ENCODE peak calls at places on chromosomes 12 and 14, in eight cellular contexts. A is H9; R is psoas muscle; T is tibial artery; D is CD4-positive, CD25-positive, alpha-beta regulatory T cell; U is adipocyte; C is BE2C; W is H1. J is an unnamed sample.

GRCh38 chr12:34403706-34404376 is 381.5 kb downstream of the ALG10 start:
- DNase-seq in A (peak; percentile 14), R (peak; percentile 3), T (peak; percentile 2), D (no peak), U (no peak), C (peak; percentile 4), W (no peak), J (no peak)

GRCh38 chr12:106917503-106917902 is 38.2 kb upstream of the TMEM263 start:
- DNase-seq in A (no peak), R (no peak), T (no peak), D (no peak), U (no peak), C (no peak), W (no peak), J (no peak)

GRCh38 chr12:53097564-53098353 is at the start of gene IGFBP6:
- DNase-seq in A (peak; percentile 73), R (peak; percentile 71), T (peak; percentile 81), D (peak; percentile 49), U (peak; percentile 86), C (peak; percentile 77), W (no peak), J (no peak)

GRCh38 chr12:56071648-56072047 is 8.3 kb upstream of the ERBB3 start:
- DNase-seq in A (no peak), R (no peak), T (no peak), D (no peak), U (peak; percentile 24), C (no peak), W (no peak), J (no peak)

GRCh38 chr14:99179506-99179905 is 92.5 kb downstream of the BCL11B start:
- DNase-seq in A (no peak), R (no peak), T (no peak), D (no peak), U (no peak), C (no peak), W (no peak), J (no peak)

GRCh38 chr14:38070213-38070612 is 137.5 kb upstream of the SSTR1 start:
- DNase-seq in A (no peak), R (no peak), T (no peak), D (no peak), U (no peak), C (no peak), W (no peak), J (no peak)

GRCh38 chr12:124390442-124391116 is 95.7 kb downstream of the RFLNA start:
- DNase-seq in A (no peak), R (peak; percentile 76), T (peak; percentile 78), D (no peak), U (peak; percentile 85), C (no peak), W (no peak), J (no peak)

GRCh38 chr12:88313554-88313953 is 171.4 kb downstream of the TMTC3 start:
- DNase-seq in A (no peak), R (no peak), T (no peak), D (no peak), U (no peak), C (no peak), W (no peak), J (no peak)

GRCh38 chr12:6563448-6564050 is 4.5 kb downstream of the NOP2 start:
- DNase-seq in A (peak; percentile 77), R (peak; percentile 58), T (peak; percentile 48), D (peak; percentile 58), U (peak; percentile 74), C (peak; percentile 77), W (no peak), J (no peak)

GRCh38 chr12:132887513-132888341 is at the start of gene CHFR:
- DNase-seq in A (peak; percentile 100), R (peak; percentile 97), T (peak; percentile 97), D (peak; percentile 94), U (peak; percentile 99), C (peak; percentile 97), W (peak; percentile 94), J (peak; percentile 55)

GRCh38 chr12:132888852-132889251 is 1.4 kb upstream of the CHFR start:
- DNase-seq in A (peak; percentile 90), R (no peak), T (no peak), D (no peak), U (no peak), C (no peak), W (no peak), J (no peak)

GRCh38 chr12:132881853-132882252 is 5.6 kb downstream of the CHFR start:
- DNase-seq in A (no peak), R (no peak), T (no peak), D (no peak), U (peak; percentile 29), C (no peak), W (no peak), J (no peak)

DNA sequence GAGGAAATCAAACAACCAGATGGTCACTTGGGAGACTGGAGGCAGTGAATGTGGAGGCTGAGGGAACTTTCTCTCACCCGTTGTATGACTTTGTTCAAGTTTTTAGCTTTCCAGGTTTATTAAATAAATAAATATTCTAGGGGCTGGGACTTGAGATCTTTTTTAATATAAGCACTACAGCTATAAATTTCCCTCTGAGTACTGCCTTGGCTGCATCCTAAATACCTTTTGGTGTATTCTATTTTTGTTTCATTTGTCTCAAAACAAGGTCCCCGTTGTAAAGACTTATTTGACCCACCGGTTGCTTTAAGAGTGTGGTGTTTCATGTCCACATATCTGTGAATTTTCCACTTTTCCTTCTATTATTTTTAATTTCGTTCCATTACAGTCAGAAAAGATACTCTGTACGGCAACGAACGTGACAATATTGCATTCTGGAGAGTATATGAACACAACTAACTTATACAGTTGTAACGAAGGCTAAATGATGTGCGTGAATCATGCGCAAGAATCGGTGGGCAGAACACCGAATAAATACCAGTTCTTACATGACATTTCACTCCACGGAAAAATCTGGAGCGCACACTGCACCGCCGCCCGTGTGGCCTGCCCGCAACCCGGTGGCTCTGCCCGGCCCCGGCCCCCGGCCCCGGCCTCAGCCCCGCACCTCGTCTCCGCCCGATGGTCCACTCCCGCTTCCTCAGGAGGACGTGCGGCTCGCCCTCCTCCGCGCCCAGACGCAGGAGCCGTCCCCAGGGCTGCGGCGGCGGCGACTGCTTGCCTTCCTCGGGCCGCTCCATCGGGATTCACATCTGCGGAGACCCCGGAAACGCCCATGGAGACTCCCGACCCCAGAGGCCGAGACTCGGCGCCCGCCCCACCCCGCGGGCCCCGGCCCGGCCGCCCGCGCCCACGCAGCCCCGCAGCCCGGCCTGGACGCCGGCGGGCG is 602 bp downstream of the CHFR start:
- DNase-seq in A (no peak), R (peak; percentile 33), T (no peak), D (no peak), U (peak; percentile 60), C (no peak), W (no peak), J (no peak)
- H3K9me3 ChIP-seq in A (no peaks in the 10 kb centered on the region), R (peaks cover 7% of the 10 kb centered on the region), T (no peaks in the 10 kb centered on the region), D (peaks cover 3% of the 10 kb centered on the region), U (no peaks in the 10 kb centered on the region), C (no peaks in the 10 kb centered on the region), W (no peaks in the 10 kb centered on the region), J (peaks cover 6% of the 10 kb centered on the region)

GRCh38 chr12:94260017-94260416 is 111.6 kb downstream of the PLXNC1 start:
- DNase-seq in A (no peak), R (no peak), T (no peak), D (no peak), U (no peak), C (no peak), W (no peak), J (no peak)
- H3K4me1 ChIP-seq in A (peaks cover 18% of the 10 kb centered on the region), R (peaks cover 26% of the 10 kb centered on the region), T (no peaks in the 10 kb centered on the region), D (peaks cover 20% of the 10 kb centered on the region), U (peaks cover 13% of the 10 kb centered on the region), C (peaks cover 27% of the 10 kb centered on the region), W (peaks cover 20% of the 10 kb centered on the region), J (peaks cover 4% of the 10 kb centered on the region)

GRCh38 chr12:133080619-133081407 is at the start of gene ZNF140:
- DNase-seq in A (peak; percentile 99), R (peak; percentile 95), T (peak; percentile 95), D (peak; percentile 96), U (peak; percentile 98), C (peak; percentile 96), W (peak; percentile 94), J (peak; percentile 71)

GRCh38 chr12:133083345-133083744 is 2.6 kb downstream of the ZNF140 start:
- DNase-seq in A (no peak), R (no peak), T (no peak), D (no peak), U (no peak), C (no peak), W (no peak), J (no peak)

GRCh38 chr12:133080051-133080618 is 588 bp upstream of the ZNF140 start:
- DNase-seq in A (peak; percentile 100), R (peak; percentile 99), T (peak; percentile 98), D (peak; percentile 97), U (peak; percentile 98), C (peak; percentile 98), W (peak; percentile 99), J (peak; percentile 92)

DNA sequence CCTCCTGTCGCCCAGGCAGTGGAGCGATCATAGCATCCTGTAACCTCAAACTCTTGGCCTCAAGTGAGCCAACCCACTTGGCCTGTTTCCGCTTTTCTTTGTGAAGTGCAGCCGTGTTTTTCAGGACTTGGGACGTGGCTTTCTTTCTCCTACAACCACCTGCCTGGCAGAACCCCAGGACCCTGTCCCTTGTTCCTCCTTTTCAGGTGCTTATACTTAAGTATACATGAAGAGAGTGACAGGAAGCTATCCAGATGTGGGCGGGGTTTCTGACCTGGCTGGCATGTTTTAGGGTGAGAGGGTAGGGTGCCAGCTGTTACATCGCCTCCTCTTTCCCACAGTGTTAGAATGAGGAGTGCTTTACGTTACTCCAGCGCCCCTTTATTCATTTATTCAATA is 684 bp downstream of the ZNF140 start:
- DNase-seq in A (no peak), R (no peak), T (peak; percentile 18), D (no peak), U (no peak), C (no peak), W (no peak), J (no peak)
- H3K9me3 ChIP-seq in A (peaks cover 29% of the 10 kb centered on the region), R (peaks cover 82% of the 10 kb centered on the region), T (peaks cover 66% of the 10 kb centered on the region), D (peaks cover 64% of the 10 kb centered on the region), U (peaks cover 74% of the 10 kb centered on the region), C (peaks cover 5% of the 10 kb centered on the region), W (peaks cover 52% of the 10 kb centered on the region), J (peaks cover 63% of the 10 kb centered on the region)

DNA sequence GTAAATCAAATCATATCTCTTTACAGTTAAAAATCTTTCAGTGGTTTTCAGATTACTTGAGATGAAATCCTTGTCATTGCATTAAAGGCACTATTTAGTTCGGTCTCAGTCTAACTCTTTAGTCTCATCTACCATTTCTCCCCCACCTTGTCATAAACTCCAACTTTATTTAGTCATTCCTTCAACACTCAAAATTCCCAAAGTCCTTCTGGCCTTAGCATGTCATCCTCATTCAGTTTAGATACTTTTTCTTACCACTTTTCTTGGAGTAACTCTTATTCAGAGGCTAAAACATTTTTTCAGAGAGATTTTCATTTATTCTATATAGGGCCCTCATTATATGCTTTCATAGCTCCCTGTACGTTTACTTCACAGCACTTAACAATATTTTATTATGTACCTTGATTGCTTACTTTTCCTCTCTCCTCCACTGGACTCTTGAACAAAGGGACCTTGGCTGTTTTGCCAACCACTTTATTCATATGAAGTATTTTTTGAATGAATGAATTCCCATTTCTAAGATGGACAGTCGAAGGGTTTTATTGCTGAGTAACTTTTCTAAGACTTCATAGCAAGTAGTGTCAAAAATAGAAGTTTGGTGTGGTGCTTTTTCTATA is 12.8 kb downstream of the USP15 start:
- DNase-seq in A (no peak), R (no peak), T (no peak), D (no peak), U (no peak), C (no peak), W (no peak), J (no peak)
- H3K4me1 ChIP-seq in A (no peaks in the 10 kb centered on the region), R (peaks cover 81% of the 10 kb centered on the region), T (no peaks in the 10 kb centered on the region), D (peaks cover 78% of the 10 kb centered on the region), U (peaks cover 43% of the 10 kb centered on the region), C (peaks cover 5% of the 10 kb centered on the region), W (no peaks in the 10 kb centered on the region), J (peaks cover 12% of the 10 kb centered on the region)

J was measured in Panc1.